ENCODE peak calls at places on chromosomes 2 and 18, in eight cellular contexts. K, B, D, U, O, J, Q and P are unnamed samples. For H3K27me3, the result is how much of the 10 kb centered on the place peaks cover.

GRCh38 chr2:108412995-108413726 is 35.4 kb downstream of the SULT1C4 start:
- DNase-seq in O (peak), B (peak), D (no peak), J (peak), K (peak), Q (no peak), U (no peak), P (peak)

GRCh38 chr2:226031962-226032441 is 632.5 kb downstream of the NYAP2 start:
- DNase-seq in Q (peak), O (no peak), U (peak), D (no peak), K (peak), B (peak), J (no peak), P (peak)

GRCh38 chr18:10051877-10052631 is 138.2 kb downstream of the VAPA start:
- DNase-seq in D (no peak), U (no peak), Q (no peak), B (peak), J (no peak), O (no peak), K (peak), P (no peak)

GRCh38 chr2:204870053-204870452 is 324.8 kb downstream of the PARD3B start:
- DNase-seq in B (no peak), U (no peak), J (no peak), D (no peak), O (no peak), Q (no peak), K (no peak), P (no peak)

GRCh38 chr2:24971300-24971549 is 530 bp downstream of the DNAJC27 start:
- DNase-seq in B (no peak), Q (no peak), O (no peak), D (no peak), K (no peak), J (no peak), U (no peak), P (no peak)

GRCh38 chr2:224523626-224524577 is 61.3 kb downstream of the CUL3 start:
- DNase-seq in Q (no peak), D (peak), K (no peak), U (peak), J (no peak), O (no peak), B (no peak), P (no peak)

GRCh38 chr18:22814329-22814703 is 118.8 kb upstream of the RBBP8 start:
- DNase-seq in J (no peak), O (peak), B (no peak), Q (no peak), U (no peak), K (no peak), D (no peak), P (no peak)

GRCh38 chr18:49811151-49811938 is 2.0 kb downstream of the ACAA2 start:
- DNase-seq in K (peak), B (no peak), D (no peak), O (peak), Q (peak), U (peak), J (no peak), P (peak)

GRCh38 chr18:80253871-80254492 is 6.7 kb upstream of the PARD6G start:
- DNase-seq in B (peak), J (peak), K (peak), U (no peak), Q (no peak), D (no peak), O (peak), P (peak)

GRCh38 chr18:54004828-54005227 is 219.6 kb downstream of the MBD2 start:
- DNase-seq in B (no peak), D (no peak), U (peak), Q (no peak), K (peak), J (no peak), O (peak), P (no peak)

GRCh38 chr18:25365242-25365641 is 13.3 kb upstream of the ZNF521 start:
- DNase-seq in J (no peak), K (no peak), B (no peak), U (no peak), Q (no peak), D (no peak), O (no peak), P (no peak)

GRCh38 chr2:119311831-119312230 is 54.8 kb downstream of the C2orf76 start:
- DNase-seq in O (no peak), U (no peak), Q (no peak), K (no peak), D (peak), B (no peak), J (no peak), P (no peak)

GRCh38 chr2:170944545-170944944 is 15.5 kb downstream of the GORASP2 start:
- DNase-seq in K (no peak), Q (no peak), U (no peak), B (no peak), O (no peak), D (no peak), J (no peak), P (no peak)

GRCh38 chr18:41974661-41975286 is 19.7 kb downstream of the PIK3C3 start:
- DNase-seq in J (no peak), K (no peak), B (no peak), U (no peak), D (no peak), Q (no peak), O (no peak), P (no peak)

GRCh38 chr2:226839960-226840359 is 4.1 kb downstream of the RHBDD1 start:
- DNase-seq in U (no peak), J (no peak), O (no peak), Q (no peak), B (no peak), D (no peak), K (no peak), P (no peak)

GRCh38 chr2:210132239-210132638 is 39.0 kb downstream of the KANSL1L start:
- DNase-seq in B (no peak), D (no peak), Q (no peak), J (no peak), K (no peak), U (no peak), O (no peak), P (no peak)

GRCh38 chr2:159882069-159882468 is 84.1 kb upstream of the CD302 start:
- DNase-seq in J (no peak), Q (no peak), D (no peak), O (no peak), U (no peak), B (no peak), K (no peak), P (peak)

GRCh38 chr18:136433-136832 is 21.9 kb upstream of the USP14 start:
- DNase-seq in U (peak), K (no peak), Q (no peak), D (peak), J (no peak), B (no peak), O (no peak), P (peak)

GRCh38 chr2:215536476-215536875 is 100.6 kb upstream of the FN1 start:
- DNase-seq in U (no peak), K (peak), Q (no peak), J (no peak), O (peak), B (no peak), D (no peak), P (no peak)

GRCh38 chr18:10169064-10169562 is 255.3 kb downstream of the VAPA start:
- DNase-seq in B (no peak), O (peak), D (no peak), U (no peak), K (peak), J (no peak), Q (no peak), P (peak)

GRCh38 chr2:25363733-25364132 is 22.0 kb upstream of the DNMT3A start:
- DNase-seq in B (no peak), K (no peak), O (no peak), Q (no peak), U (no peak), J (no peak), D (no peak), P (no peak)

DNA sequence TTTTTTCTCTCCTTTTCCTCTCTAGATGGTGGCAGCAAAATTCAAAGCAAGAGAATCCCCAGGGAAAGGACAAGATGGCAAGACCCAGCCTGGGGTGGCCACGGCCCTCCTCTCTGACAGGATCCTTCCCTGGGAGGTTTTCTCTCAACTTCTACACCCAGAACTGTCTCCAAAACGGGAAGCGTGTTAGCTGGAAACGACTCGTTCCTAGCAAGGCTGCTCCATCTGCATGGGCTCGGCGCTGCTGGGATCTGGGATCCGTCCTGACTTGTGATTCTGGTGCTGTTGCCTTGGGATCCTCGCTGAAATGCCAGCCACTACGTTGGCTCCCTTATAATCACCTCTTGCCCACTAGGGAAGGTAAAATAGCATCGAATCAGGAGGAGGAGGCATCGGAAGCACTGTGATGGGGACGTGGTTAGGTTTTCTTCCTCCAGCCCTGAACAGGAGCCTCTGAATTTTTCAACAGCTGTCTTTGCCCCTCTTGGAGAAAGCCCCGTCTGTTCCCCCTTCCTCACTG is 514.8 kb upstream of the MYT1L start:
- DNase-seq in B (no peak), J (no peak), K (no peak), Q (no peak), U (no peak), O (no peak), D (no peak), P (no peak)
- TF ChIP-seq EZH2phosphoT487 in B (no peak), J (no peak), K (no peak), Q (no peak), U (no peak), O (no peak), D (no peak), P (no peak)

DNA sequence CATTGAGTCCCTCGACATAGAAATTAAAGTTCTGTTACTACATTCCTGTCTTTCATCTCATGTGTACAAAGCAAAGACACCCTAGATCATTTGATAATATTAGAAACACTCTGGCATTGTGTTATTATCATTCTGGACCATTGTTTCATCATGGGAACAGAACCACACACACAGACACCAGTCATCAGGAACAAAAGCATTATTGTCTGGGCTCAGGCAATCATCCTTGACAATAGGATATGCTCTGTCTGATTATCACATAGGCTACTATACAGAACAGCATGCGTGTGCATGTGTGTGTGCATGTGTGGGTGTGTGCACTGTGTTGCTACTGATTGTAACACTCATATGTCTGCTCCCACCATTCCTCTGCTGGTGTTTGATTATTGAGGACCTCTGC is 242.5 kb downstream of the SH3BP4 start:
- DNase-seq in O (no peak), J (no peak), Q (no peak), B (no peak), K (no peak), D (no peak), U (no peak), P (no peak)
- H3K27me3 ChIP-seq in O (under half), J (under half), Q (under half), B (under half), K (under half), D (under half), U (under half), P (under half)

GRCh38 chr18:45817533-45817932 is 7.9 kb upstream of the SIGLEC15 start:
- DNase-seq in J (no peak), B (no peak), O (no peak), K (no peak), Q (no peak), D (no peak), U (no peak), P (no peak)
- TF ChIP-seq EZH2phosphoT487 in J (no peak), B (no peak), O (no peak), K (no peak), Q (no peak), D (no peak), U (no peak), P (no peak)

GRCh38 chr2:172092716-172093415 is 7.6 kb downstream of the DLX1 start:
- DNase-seq in K (no peak), J (no peak), U (peak), O (no peak), D (no peak), B (no peak), Q (peak), P (peak)

GRCh38 chr2:172095146-172095904 is 7.4 kb downstream of the DLX2 start:
- DNase-seq in D (peak), B (peak), K (peak), U (peak), J (no peak), O (peak), Q (peak), P (peak)

GRCh38 chr2:172091626-172092566 is 6.6 kb downstream of the DLX1 start:
- DNase-seq in Q (peak), J (no peak), K (no peak), D (no peak), B (no peak), O (no peak), U (peak), P (peak)

GRCh38 chr2:172094319-172095145 is 8.2 kb downstream of the DLX2 start:
- DNase-seq in D (no peak), K (peak), B (no peak), U (peak), Q (peak), J (no peak), O (peak), P (peak)

GRCh38 chr2:172093416-172094318 is 8.4 kb downstream of the DLX1 start:
- DNase-seq in B (no peak), O (no peak), K (no peak), U (peak), J (no peak), D (no peak), Q (peak), P (peak)
- H3K27me3 ChIP-seq in B (half or more), O (under half), K (under half), U (half or more), J (under half), D (half or more), Q (half or more), P (half or more)

GRCh38 chr2:178205853-178206516 is 11.7 kb downstream of the OSBPL6 start:
- DNase-seq in O (peak), Q (no peak), D (no peak), K (peak), U (no peak), J (no peak), B (no peak), P (no peak)
- TF ChIP-seq EZH2phosphoT487 in O (no peak), Q (no peak), D (no peak), K (no peak), U (no peak), J (no peak), B (no peak), P (no peak)

GRCh38 chr2:99864561-99865216 is 277.7 kb downstream of the AFF3 start:
- DNase-seq in K (peak), U (no peak), O (no peak), D (no peak), J (no peak), Q (no peak), B (no peak), P (no peak)

GRCh38 chr2:99863236-99863913 is 279.0 kb downstream of the AFF3 start:
- DNase-seq in K (no peak), Q (no peak), D (no peak), U (no peak), J (no peak), B (no peak), O (no peak), P (no peak)

GRCh38 chr2:99865217-99865569 is 277.2 kb downstream of the AFF3 start:
- DNase-seq in J (no peak), K (peak), O (no peak), Q (no peak), B (no peak), D (no peak), U (no peak), P (no peak)

GRCh38 chr2:99862566-99862965 is 279.8 kb downstream of the AFF3 start:
- DNase-seq in K (no peak), D (no peak), Q (no peak), B (no peak), J (no peak), U (no peak), O (no peak), P (no peak)

DNA sequence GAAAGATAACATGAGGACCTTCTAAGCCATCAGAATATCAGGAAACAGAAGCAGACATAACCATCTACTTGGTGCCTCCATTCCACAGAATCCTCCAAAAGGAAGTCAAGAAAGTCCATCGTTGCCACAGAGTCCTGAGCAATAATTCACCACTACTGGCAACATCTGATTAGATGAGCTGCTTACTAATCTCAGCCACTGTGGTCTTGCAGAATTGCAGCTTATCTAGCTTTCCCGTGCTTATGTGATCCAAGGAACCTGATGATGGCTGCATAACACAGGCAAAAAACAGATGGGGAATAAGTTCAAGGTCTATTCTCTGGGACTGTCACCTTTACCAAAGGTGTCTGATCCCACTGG is 278.5 kb downstream of the AFF3 start:
- DNase-seq in K (no peak), Q (no peak), B (no peak), D (no peak), O (no peak), U (no peak), J (no peak), P (no peak)
- H3K27me3 ChIP-seq in K (under half), Q (under half), B (under half), D (under half), O (under half), U (under half), J (half or more), P (under half)

GRCh38 chr2:44477657-44478414 is 116.1 kb downstream of the CAMKMT start:
- DNase-seq in D (no peak), O (no peak), U (peak), B (no peak), J (no peak), Q (no peak), K (no peak), P (no peak)

GRCh38 chr2:44480068-44480467 is 118.3 kb downstream of the CAMKMT start:
- DNase-seq in O (no peak), U (no peak), J (no peak), K (no peak), Q (no peak), D (no peak), B (no peak), P (no peak)

DNA sequence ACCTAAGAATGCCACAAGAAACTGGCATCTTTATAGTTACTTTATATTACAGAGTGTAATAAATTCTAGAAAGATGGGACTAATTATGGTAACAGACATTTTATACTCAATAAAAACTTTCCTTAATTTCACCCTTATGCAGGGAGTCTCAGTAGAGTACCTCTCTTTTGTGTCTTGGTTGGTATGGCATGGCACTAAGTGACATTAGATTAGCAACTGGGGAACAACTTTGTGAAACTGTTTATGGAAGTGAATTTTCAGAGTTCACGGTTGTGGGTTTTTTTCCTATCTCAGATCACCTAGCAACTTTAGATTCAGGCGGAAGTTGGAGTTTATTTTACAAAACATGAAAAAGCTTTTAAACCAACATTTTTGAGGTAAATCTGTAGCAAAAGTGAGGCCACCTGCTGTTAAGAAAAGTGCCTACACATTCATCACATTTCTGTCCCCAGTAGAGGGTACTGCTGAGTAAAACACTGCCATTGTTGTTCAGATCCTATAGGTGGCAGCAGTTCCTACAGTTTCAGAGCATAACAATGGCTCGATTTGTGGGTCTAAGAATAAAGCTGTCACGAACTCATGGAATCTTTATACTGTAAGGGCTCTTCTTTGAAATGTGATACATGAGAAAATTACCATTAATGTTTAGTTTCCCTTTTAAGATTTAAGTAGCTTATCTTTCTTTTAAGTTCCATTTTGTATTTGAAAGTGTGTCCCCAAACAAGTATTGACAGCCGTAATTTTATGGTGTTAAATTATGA is 117.6 kb downstream of the CAMKMT start:
- DNase-seq in K (peak), O (peak), B (peak), U (peak), Q (peak), D (peak), J (peak), P (peak)
- TF ChIP-seq EZH2phosphoT487 in K (no peak), O (no peak), B (no peak), U (no peak), Q (no peak), D (no peak), J (no peak), P (no peak)

DNA sequence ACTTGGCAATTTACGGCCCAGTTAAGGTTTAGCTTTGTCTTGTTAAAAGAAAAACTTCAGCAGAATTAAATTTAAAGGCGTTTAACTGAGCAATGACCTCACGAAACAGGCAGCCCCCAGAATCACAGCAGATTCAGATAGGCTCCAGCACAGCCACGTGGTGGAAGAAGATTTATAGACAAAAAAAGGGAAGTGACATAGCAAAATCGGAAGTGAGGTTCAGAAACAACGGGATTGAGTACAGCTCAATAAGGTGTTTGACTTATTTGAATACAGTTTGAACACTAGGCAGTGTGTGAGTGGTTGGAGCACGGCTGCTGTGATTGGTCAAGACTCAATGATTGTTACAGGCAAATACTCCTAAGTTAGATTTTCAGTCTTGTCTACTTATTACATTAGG is 79.8 kb downstream of the MOGAT1 start:
- DNase-seq in D (no peak), K (no peak), O (no peak), B (no peak), Q (no peak), J (no peak), U (no peak), P (no peak)
- H3K27me3 ChIP-seq in D (under half), K (under half), O (under half), B (under half), Q (half or more), J (under half), U (under half), P (under half)